ENCODE peak calls at places on chromosomes 12 and 14, in nine cellular contexts. F is A549, V is GM12878, A is WTC11, L is endothelial cell of umbilical vein, N is HCT116, T is HepG2, C is SK-N-SH, X is K562. M is an unnamed sample.

GRCh38 chr12:21614510-21614909 is 9.9 kb upstream of the GYS2 start:
- DNase-seq in F (no peak), N (no peak), T (no peak), A (no peak), X (no peak), L (no peak), C (no peak), V (no peak), M (peak)

GRCh38 chr12:116517431-116518045 is 41.6 kb upstream of the MAP1LC3B2 start:
- DNase-seq in A (no peak), X (no peak), C (no peak), V (no peak), T (no peak), F (no peak), L (no peak), N (no peak), M (no peak)

GRCh38 chr12:63863658-63864455 is 19.4 kb downstream of the SRGAP1 start:
- DNase-seq in A (no peak), C (no peak), X (no peak), L (no peak), N (no peak), T (no peak), F (no peak), V (no peak), M (no peak)

GRCh38 chr12:94545937-94546771 is 86.5 kb upstream of the CEP83 start:
- DNase-seq in C (peak), T (peak), A (peak), L (peak), N (peak), F (peak), X (peak), V (peak), M (peak)

GRCh38 chr14:91350813-91351507 is 66.7 kb downstream of the CCDC88C start:
- DNase-seq in V (peak), T (no peak), A (no peak), F (no peak), C (no peak), L (no peak), X (no peak), N (no peak), M (peak)

GRCh38 chr12:107925125-107925524 is 150.6 kb downstream of the ASCL4 start:
- DNase-seq in X (no peak), V (no peak), N (no peak), A (no peak), L (no peak), T (no peak), C (no peak), F (no peak), M (no peak)

GRCh38 chr14:99968156-99968920 is 96.9 kb upstream of the EVL start:
- DNase-seq in A (no peak), L (no peak), N (no peak), X (no peak), F (no peak), V (no peak), T (no peak), C (no peak), M (no peak)

GRCh38 chr14:101980700-101981099 is 16.3 kb downstream of the DYNC1H1 start:
- DNase-seq in X (no peak), A (no peak), F (peak), T (peak), V (peak), C (no peak), L (peak), N (peak), M (peak)

GRCh38 chr12:46342562-46343033 is 30.0 kb downstream of the SLC38A2 start:
- DNase-seq in T (peak), F (no peak), L (peak), N (peak), C (no peak), V (no peak), A (peak), X (peak), M (peak)

GRCh38 chr12:89280833-89281533 is 71.3 kb downstream of the DUSP6 start:
- DNase-seq in X (no peak), V (no peak), C (no peak), F (no peak), L (peak), A (no peak), T (no peak), N (no peak), M (peak)

GRCh38 chr12:30515351-30515750 is 180.3 kb downstream of the IPO8 start:
- DNase-seq in L (peak), C (peak), T (peak), X (no peak), V (no peak), F (no peak), N (peak), A (no peak), M (peak)

GRCh38 chr12:51520576-51521325 is 70.3 kb upstream of the SCN8A start:
- DNase-seq in V (no peak), X (no peak), A (peak), F (no peak), C (no peak), N (no peak), L (no peak), T (no peak), M (no peak)

DNA sequence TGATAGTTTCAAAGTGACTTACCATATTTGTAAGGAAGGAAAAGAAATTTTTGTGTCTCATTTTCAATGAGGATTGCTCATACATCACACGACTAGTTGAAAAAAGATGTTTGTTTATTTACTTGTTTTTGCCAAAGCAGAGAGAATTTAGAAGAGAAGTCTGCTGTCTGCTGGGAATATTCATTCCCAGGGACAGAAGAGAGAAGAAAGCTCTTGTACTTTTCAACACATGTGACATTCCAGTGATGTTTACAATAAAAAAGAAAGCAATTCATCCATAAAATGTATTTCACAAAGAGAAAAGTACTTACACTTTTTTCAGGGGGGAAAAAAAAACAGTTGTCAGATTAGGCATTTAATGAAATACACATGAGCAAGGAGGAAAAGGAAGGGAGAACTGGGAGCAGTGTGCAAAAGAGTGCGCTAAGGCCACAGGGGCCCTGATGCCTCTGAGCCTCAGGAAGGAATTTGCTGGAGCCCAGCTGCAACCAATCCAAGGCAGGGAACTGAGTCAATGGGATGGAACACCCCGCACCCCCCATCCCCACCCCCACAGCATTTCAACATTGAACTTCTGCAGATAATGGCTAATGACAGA is 115.0 kb downstream of the RPAP3 start:
- DNase-seq in F (no peak), A (no peak), T (no peak), L (no peak), C (no peak), N (no peak), V (no peak), X (no peak), M (no peak)
- TF ChIP-seq CTCF in F (no peak), A (no peak), T (no peak), L (no peak), C (no peak), N (no peak), V (no peak), X (no peak), M (no peak)

DNA sequence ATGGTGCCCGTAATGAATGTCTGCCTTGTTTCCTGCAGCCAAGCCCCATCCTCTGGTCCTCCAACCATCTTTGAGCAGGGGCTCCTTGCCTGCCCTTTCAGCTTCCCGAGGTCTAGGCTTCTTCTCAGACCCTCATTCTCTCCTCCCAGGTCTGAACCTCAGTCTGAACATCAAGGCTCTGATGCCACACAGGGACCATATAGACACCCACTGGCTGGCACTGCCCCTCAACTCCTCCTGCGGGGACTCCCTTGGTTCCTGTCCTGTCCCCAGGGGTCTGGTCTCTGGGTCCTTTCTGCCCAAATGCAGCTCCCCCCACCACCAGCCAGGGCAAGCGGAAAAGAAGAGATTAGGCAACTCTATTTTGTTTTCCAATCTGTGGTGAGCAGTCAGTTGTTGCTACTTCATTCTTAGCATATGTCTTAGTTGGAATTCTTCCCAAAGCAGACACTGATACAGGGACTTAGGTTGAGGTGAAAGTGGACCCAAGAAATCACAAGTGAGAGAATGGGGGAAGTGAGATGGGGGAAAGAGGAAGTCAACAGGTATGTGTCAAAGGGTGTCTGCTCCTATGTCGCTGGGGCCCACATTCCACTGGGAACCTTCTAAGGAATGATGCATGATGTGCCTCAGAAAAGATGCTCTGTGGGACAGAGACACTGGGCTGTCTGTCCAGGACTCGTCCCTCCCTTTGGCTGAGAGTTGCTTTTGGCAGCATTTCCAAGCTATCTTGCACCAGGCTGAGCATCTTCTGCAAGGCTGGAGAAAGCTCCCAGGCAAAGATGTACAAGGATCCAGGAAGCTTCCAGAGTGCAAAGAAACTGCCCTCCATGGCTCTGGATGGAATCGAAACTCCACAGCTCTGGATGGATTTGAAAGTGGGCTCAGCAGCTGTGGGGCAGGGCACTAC is 1096.4 kb upstream of the TMEM132C start:
- DNase-seq in L (no peak), F (no peak), C (no peak), V (no peak), X (no peak), A (no peak), T (no peak), N (no peak), M (no peak)
- TF ChIP-seq MAX in L (no peak), F (no peak), C (no peak), V (no peak), X (no peak), A (no peak), T (no peak), N (no peak), M (no peak)

DNA sequence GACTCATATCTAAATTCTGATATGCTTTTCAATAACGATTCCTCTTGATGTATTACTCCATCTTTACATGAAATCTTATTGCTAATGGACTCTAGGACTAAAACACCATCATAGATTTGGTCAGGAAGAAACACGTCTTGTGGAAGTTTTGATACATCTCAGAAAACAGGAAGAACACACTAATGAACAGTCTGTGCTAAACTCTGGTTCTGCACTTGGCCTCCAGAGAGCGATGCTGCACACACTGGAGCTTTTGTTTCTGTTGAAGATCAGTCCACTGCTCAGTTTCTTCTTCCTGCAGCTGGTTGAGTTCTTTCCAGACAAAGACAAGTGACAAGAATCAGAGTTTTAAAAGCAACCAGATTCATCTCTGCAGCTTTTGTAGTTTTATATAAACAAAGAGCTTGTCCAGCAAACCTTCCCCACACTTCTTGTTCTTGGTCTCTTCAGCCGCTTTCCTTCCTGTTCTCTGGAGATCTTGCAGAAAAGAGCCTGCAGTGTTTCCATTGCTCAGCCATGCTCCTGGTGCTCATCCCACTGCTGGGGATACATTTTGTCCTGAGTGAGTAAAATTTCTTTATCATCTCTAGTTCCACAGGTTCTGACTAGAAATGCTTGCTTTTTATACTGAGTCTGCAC is 229.1 kb upstream of the OR4E1 start:
- DNase-seq in L (peak), V (no peak), A (no peak), C (no peak), T (no peak), N (no peak), X (no peak), F (no peak), M (no peak)
- TF ChIP-seq CTCF in L (peak), V (peak), A (no peak), C (peak), T (no peak), N (peak), X (no peak), F (peak), M (peak)

DNA sequence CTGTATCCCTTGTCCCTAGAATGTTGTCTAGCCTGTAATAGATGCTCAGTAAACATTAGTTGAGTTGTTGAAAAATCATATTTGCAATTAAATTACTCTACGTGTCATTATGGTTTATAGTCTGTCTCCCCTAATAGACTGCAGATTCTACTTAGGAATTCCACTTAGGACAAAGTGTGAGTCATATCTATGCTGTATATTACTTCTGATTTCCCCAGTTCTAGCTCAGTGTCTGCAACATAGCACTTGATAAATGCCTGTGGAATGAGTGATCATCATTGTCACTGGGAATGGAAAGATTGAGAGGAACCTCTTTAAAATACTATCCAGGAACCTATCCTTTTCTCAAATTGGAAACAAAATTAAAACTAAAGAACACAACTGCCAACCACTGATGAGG is 99.3 kb downstream of the TBX5 start:
- DNase-seq in A (no peak), L (no peak), X (no peak), C (no peak), F (no peak), V (no peak), N (no peak), T (no peak), M (no peak)
- TF ChIP-seq MAX in A (no peak), L (no peak), X (no peak), C (no peak), F (no peak), V (no peak), N (no peak), T (no peak), M (no peak)

DNA sequence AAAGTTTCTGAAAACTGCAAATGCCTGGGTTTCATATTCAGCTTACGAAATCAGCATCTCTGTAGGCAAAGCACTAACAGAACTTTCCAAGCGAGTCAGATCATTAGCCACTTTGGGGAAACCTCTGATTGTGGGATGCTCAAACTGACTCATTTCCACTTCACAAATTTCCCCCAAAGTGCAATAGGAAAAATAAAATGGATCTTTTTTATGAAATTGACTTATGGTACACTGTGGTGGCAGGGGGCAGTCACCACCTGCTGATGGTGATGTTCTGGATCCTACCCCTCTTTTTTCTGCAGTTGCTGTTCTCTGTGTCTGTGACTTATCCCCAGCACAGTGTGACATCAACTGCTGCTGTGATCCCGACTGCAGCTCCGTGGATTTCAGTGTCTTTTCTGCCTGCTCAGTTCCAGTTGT is 5.6 kb downstream of the TCTN1 start:
- DNase-seq in N (no peak), C (peak), A (no peak), T (no peak), F (no peak), V (peak), L (no peak), X (no peak), M (peak)
- TF ChIP-seq CTCF in N (no peak), C (no peak), A (no peak), T (no peak), F (no peak), V (peak), L (no peak), X (peak), M (no peak)

GRCh38 chr12:98532687-98533304 is 17.4 kb downstream of the TMPO start:
- DNase-seq in F (peak), C (peak), T (peak), N (peak), L (peak), V (no peak), A (no peak), X (peak), M (peak)
- TF ChIP-seq MAX in F (no peak), C (no peak), T (no peak), N (no peak), L (no peak), V (no peak), A (no peak), X (no peak), M (no peak)

GRCh38 chr12:48813464-48814312 is 4.6 kb upstream of the CACNB3 start:
- DNase-seq in A (peak), L (no peak), X (no peak), C (no peak), N (no peak), V (no peak), F (no peak), T (no peak), M (no peak)
- TF ChIP-seq CTCF in A (no peak), L (no peak), X (no peak), C (no peak), N (no peak), V (no peak), F (no peak), T (no peak), M (no peak)

GRCh38 chr14:89417469-89418225 is 614 bp upstream of the FOXN3 start:
- DNase-seq in C (peak), T (peak), L (peak), V (peak), F (peak), N (peak), A (peak), X (peak), M (peak)

GRCh38 chr14:89419973-89420482 is 3.0 kb upstream of the FOXN3 start:
- DNase-seq in X (no peak), V (no peak), F (no peak), L (no peak), T (no peak), C (no peak), N (no peak), A (no peak), M (no peak)

GRCh38 chr14:89418976-89419375 is 1.9 kb upstream of the FOXN3 start:
- DNase-seq in L (no peak), F (no peak), T (no peak), X (no peak), C (no peak), A (no peak), N (no peak), V (no peak), M (peak)

GRCh38 chr14:89417111-89417468 is at the start of gene FOXN3:
- DNase-seq in L (peak), V (no peak), T (peak), F (peak), N (peak), C (peak), X (peak), A (peak), M (peak)

GRCh38 chr14:89418452-89418851 is 1.4 kb upstream of the FOXN3 start:
- DNase-seq in X (no peak), T (no peak), F (no peak), C (peak), A (no peak), V (no peak), N (no peak), L (no peak), M (peak)
- TF ChIP-seq MAX in X (no peak), T (no peak), F (no peak), C (no peak), A (no peak), V (no peak), N (no peak), L (no peak), M (no peak)

GRCh38 chr12:66235626-66236281 is 46.7 kb downstream of the IRAK3 start:
- DNase-seq in A (no peak), N (no peak), L (peak), C (peak), V (no peak), T (no peak), X (no peak), F (peak), M (peak)
- TF ChIP-seq CTCF in A (no peak), N (no peak), L (no peak), C (peak), V (peak), T (no peak), X (no peak), F (no peak), M (no peak)